ENCODE peak calls at places on chromosomes 13 and 19, in eight cellular contexts. I is HTR-8/SVneo; J is stimulated activated CD8-positive, alpha-beta memory T cell treated with anti-CD3 and anti-CD28 coated beads, Interleukin-2, amount 100 ng/mL, for 48 hours; O is left ventricle myocardium inferior; M is COR-L47; N is kidney glomerular epithelial cell; Y is NCI-H345; U is WTC11. H is an unnamed sample.

GRCh38 chr19:3692141-3693029 is 7.9 kb downstream of the PIP5K1C start:
- DNase-seq in U (peak; percentile 66), N (no peak), M (no peak), J (no peak), Y (no peak), I (no peak), O (no peak), H (no peak)

GRCh38 chr19:5403968-5404640 is 51.1 kb upstream of the ZNRF4 start:
- DNase-seq in U (peak; percentile 98), I (peak; percentile 80), M (no peak), J (peak; percentile 57), N (peak; percentile 64), Y (no peak), O (peak; percentile 74), H (peak; percentile 54)

GRCh38 chr19:46610851-46611770 is 10.0 kb downstream of the CALM3 start:
- DNase-seq in M (no peak), Y (no peak), O (peak; percentile 9), J (no peak), N (no peak), U (peak; percentile 8), I (no peak), H (no peak)

GRCh38 chr13:43377955-43378354 is 354.6 kb downstream of the DNAJC15 start:
- DNase-seq in M (no peak), O (no peak), J (no peak), U (no peak), N (peak; percentile 65), Y (no peak), I (no peak), H (no peak)

GRCh38 chr19:56491399-56491798 is 14.3 kb upstream of the ZNF667 start:
- DNase-seq in I (no peak), M (no peak), O (no peak), U (no peak), Y (no peak), J (no peak), N (no peak), H (no peak)

GRCh38 chr13:44116562-44117315 is 237.0 kb downstream of the LACC1 start:
- DNase-seq in I (no peak), M (no peak), N (no peak), J (no peak), O (peak; percentile 25), U (no peak), Y (no peak), H (no peak)

GRCh38 chr13:52406629-52407028 is 657 bp upstream of the THSD1 start:
- DNase-seq in Y (no peak), U (no peak), I (no peak), N (no peak), M (no peak), J (no peak), O (no peak), H (no peak)

GRCh38 chr13:99484405-99484981 is 16.8 kb upstream of the TM9SF2 start:
- DNase-seq in U (no peak), O (no peak), J (no peak), N (no peak), M (no peak), I (no peak), Y (no peak), H (no peak)

GRCh38 chr19:18496167-18496979 is 25.5 kb downstream of the ELL start:
- DNase-seq in I (peak; percentile 59), Y (peak; percentile 11), M (peak; percentile 35), N (peak; percentile 70), U (no peak), J (peak; percentile 42), O (peak; percentile 33), H (no peak)

GRCh38 chr19:34316247-34316646 is 48.7 kb upstream of the GPI start:
- DNase-seq in J (no peak), I (no peak), U (no peak), N (no peak), O (no peak), Y (no peak), M (no peak), H (no peak)

GRCh38 chr13:91308299-91308698 is 39.2 kb upstream of the MIR17HG start:
- DNase-seq in M (no peak), J (no peak), Y (no peak), N (no peak), U (no peak), O (no peak), I (no peak), H (no peak)

GRCh38 chr13:59088716-59089115 is 1075.0 kb downstream of the DIAPH3 start:
- DNase-seq in M (no peak), Y (no peak), O (no peak), I (no peak), U (no peak), J (no peak), N (peak; percentile 51), H (no peak)

GRCh38 chr13:60080871-60081270 is 82.9 kb downstream of the DIAPH3 start:
- DNase-seq in U (no peak), Y (no peak), J (no peak), M (no peak), N (no peak), O (no peak), I (no peak), H (no peak)

GRCh38 chr13:66312312-66313087 is 917.6 kb downstream of the PCDH9 start:
- DNase-seq in M (peak; percentile 17), J (no peak), Y (peak; percentile 75), N (peak; percentile 89), U (no peak), I (no peak), O (no peak), H (no peak)

GRCh38 chr19:5947435-5947834 is 30.5 kb downstream of the RANBP3 start:
- DNase-seq in I (no peak), Y (no peak), U (no peak), N (no peak), M (no peak), J (no peak), O (peak; percentile 68), H (no peak)

GRCh38 chr13:111486331-111486730 is 165.9 kb downstream of the TEX29 start:
- DNase-seq in N (no peak), J (no peak), U (no peak), Y (no peak), M (no peak), I (no peak), O (no peak), H (no peak)

GRCh38 chr19:50461066-50461875 is 15.0 kb upstream of the EMC10 start:
- DNase-seq in J (peak; percentile 50), N (peak; percentile 69), O (peak; percentile 36), U (peak; percentile 77), I (peak; percentile 90), Y (peak; percentile 50), M (peak; percentile 31), H (peak; percentile 48)

GRCh38 chr19:5522106-5522505 is 45.6 kb downstream of the TINCR start:
- DNase-seq in O (no peak), N (no peak), I (no peak), J (no peak), M (no peak), Y (no peak), U (no peak), H (no peak)

GRCh38 chr13:54449922-54450321 is 1421.3 kb downstream of the OLFM4 start:
- DNase-seq in U (no peak), J (no peak), Y (no peak), O (no peak), I (no peak), N (no peak), M (no peak), H (no peak)

GRCh38 chr19:29806098-29806866 is 5.5 kb upstream of the CCNE1 start:
- DNase-seq in O (peak; percentile 67), J (no peak), Y (no peak), I (no peak), N (no peak), U (peak; percentile 50), M (no peak), H (no peak)

H was measured in HCT116.